ENCODE peak calls at places on chromosomes 2 and 18, in seven cellular contexts. O, Z, R, V, K, M and T are unnamed samples.

GRCh38 chr2:173106959-173107628 is 31.4 kb downstream of the MAP3K20 start:
- DNase-seq in O (no peak), Z (no peak), R (no peak), V (no peak), K (no peak), M (no peak), T (no peak)

GRCh38 chr2:157355618-157356017 is 30.0 kb upstream of the ERMN start:
- DNase-seq in O (no peak), Z (no peak), R (no peak), V (no peak), K (no peak), M (no peak), T (no peak)

GRCh38 chr2:44801289-44801675 is 140.2 kb upstream of the SIX3 start:
- DNase-seq in O (no peak), Z (no peak), R (no peak), V (no peak), K (no peak), M (no peak), T (no peak)

GRCh38 chr18:9808530-9809241 is 77.1 kb upstream of the TXNDC2 start:
- DNase-seq in O (no peak), Z (no peak), R (no peak), V (no peak), K (no peak), M (no peak), T (no peak)

GRCh38 chr2:118881490-118882129 is 34.2 kb upstream of the EN1 start:
- DNase-seq in O (peak; percentile 75), Z (no peak), R (peak; percentile 50), V (no peak), K (peak; percentile 58), M (peak; percentile 74), T (peak; percentile 62)

GRCh38 chr2:205684871-205685313 is 2.6 kb downstream of the NRP2 start:
- DNase-seq in O (peak; percentile 10), Z (peak; percentile 57), R (no peak), V (no peak), K (no peak), M (no peak), T (no peak)

GRCh38 chr18:63141777-63142176 is 177.8 kb downstream of the BCL2 start:
- DNase-seq in O (no peak), Z (no peak), R (no peak), V (no peak), K (no peak), M (peak; percentile 80), T (no peak)

GRCh38 chr2:209473930-209474419 is 50.1 kb downstream of the MAP2 start:
- DNase-seq in O (no peak), Z (no peak), R (no peak), V (no peak), K (no peak), M (no peak), T (no peak)

GRCh38 chr2:96839875-96840850 is 3.7 kb downstream of the ANKRD23 start:
- DNase-seq in O (no peak), Z (no peak), R (no peak), V (no peak), K (no peak), M (no peak), T (no peak)

GRCh38 chr18:26051845-26052244 is 38.6 kb downstream of the SS18 start:
- DNase-seq in O (no peak), Z (no peak), R (no peak), V (no peak), K (no peak), M (no peak), T (no peak)

GRCh38 chr2:96148410-96149217 is 3.4 kb upstream of the DUSP2 start:
- DNase-seq in O (peak; percentile 98), Z (peak; percentile 81), R (peak; percentile 100), V (peak; percentile 55), K (peak; percentile 87), M (peak; percentile 93), T (peak; percentile 99)

GRCh38 chr2:209508255-209508654 is 84.4 kb downstream of the MAP2 start:
- DNase-seq in O (no peak), Z (no peak), R (no peak), V (no peak), K (no peak), M (no peak), T (no peak)

GRCh38 chr2:73291461-73292315 is 1.7 kb downstream of the EGR4 start:
- DNase-seq in O (peak; percentile 20), Z (peak; percentile 47), R (peak; percentile 51), V (no peak), K (no peak), M (no peak), T (no peak)

GRCh38 chr2:177767768-177768167 is 304.8 kb downstream of the PDE11A start:
- DNase-seq in O (no peak), Z (no peak), R (no peak), V (no peak), K (no peak), M (no peak), T (no peak)